ENCODE peak calls at places on chromosomes 5 and 9, in seven cellular contexts. One of them, this sample, is unnamed.

GRCh38 chr5:36607838-36608783 is 1.7 kb downstream of the SLC1A3 start:
- DNase-seq in A549: no peak
- DNase-seq in pancreas: no peak
- DNase-seq in GM23338: no peak
- DNase-seq in astrocyte: peak; percentile 67
- DNase-seq in heart left ventricle: no peak
- DNase-seq in hepatocyte: peak; percentile 23
- DNase-seq in this sample: peak; percentile 56

GRCh38 chr5:147743686-147744332 is 38.7 kb downstream of the JAKMIP2 start:
- DNase-seq in A549: no peak
- DNase-seq in pancreas: no peak
- DNase-seq in GM23338: no peak
- DNase-seq in astrocyte: no peak
- DNase-seq in heart left ventricle: no peak
- DNase-seq in hepatocyte: no peak
- DNase-seq in this sample: peak; percentile 99

GRCh38 chr9:112174965-112175795 is at the start of gene SUSD1:
- DNase-seq in A549: peak; percentile 35
- DNase-seq in pancreas: peak; percentile 80
- DNase-seq in GM23338: peak; percentile 72
- DNase-seq in astrocyte: no peak
- DNase-seq in heart left ventricle: peak; percentile 51
- DNase-seq in hepatocyte: peak; percentile 74
- DNase-seq in this sample: peak; percentile 47

GRCh38 chr5:74357827-74358226 is 282.7 kb downstream of the ENC1 start:
- DNase-seq in A549: no peak
- DNase-seq in pancreas: no peak
- DNase-seq in GM23338: no peak
- DNase-seq in astrocyte: no peak
- DNase-seq in heart left ventricle: no peak
- DNase-seq in hepatocyte: no peak
- DNase-seq in this sample: no peak

GRCh38 chr9:133029994-133030316 is 842 bp upstream of the GTF3C5 start:
- DNase-seq in A549: no peak
- DNase-seq in pancreas: no peak
- DNase-seq in GM23338: no peak
- DNase-seq in astrocyte: no peak
- DNase-seq in heart left ventricle: no peak
- DNase-seq in hepatocyte: no peak
- DNase-seq in this sample: no peak

GRCh38 chr9:108333406-108334031 is 522.3 kb downstream of the ACTL7B start:
- DNase-seq in A549: no peak
- DNase-seq in pancreas: no peak
- DNase-seq in GM23338: peak; percentile 8
- DNase-seq in astrocyte: no peak
- DNase-seq in heart left ventricle: no peak
- DNase-seq in hepatocyte: peak; percentile 25
- DNase-seq in this sample: no peak

GRCh38 chr5:158739941-158740340 is 359.8 kb downstream of the EBF1 start:
- DNase-seq in A549: no peak
- DNase-seq in pancreas: no peak
- DNase-seq in GM23338: no peak
- DNase-seq in astrocyte: no peak
- DNase-seq in heart left ventricle: no peak
- DNase-seq in hepatocyte: peak; percentile 16
- DNase-seq in this sample: no peak

GRCh38 chr5:126531543-126532120 is 63.4 kb downstream of the ALDH7A1 start:
- DNase-seq in A549: no peak
- DNase-seq in pancreas: no peak
- DNase-seq in GM23338: no peak
- DNase-seq in astrocyte: no peak
- DNase-seq in heart left ventricle: peak; percentile 34
- DNase-seq in hepatocyte: no peak
- DNase-seq in this sample: no peak

GRCh38 chr5:154273963-154274827 is 83.7 kb downstream of the GALNT10 start:
- DNase-seq in A549: no peak
- DNase-seq in pancreas: no peak
- DNase-seq in GM23338: no peak
- DNase-seq in astrocyte: no peak
- DNase-seq in heart left ventricle: no peak
- DNase-seq in hepatocyte: no peak
- DNase-seq in this sample: no peak

GRCh38 chr5:180201051-180201987 is 7.7 kb downstream of the RASGEF1C start:
- DNase-seq in A549: peak; percentile 36
- DNase-seq in pancreas: no peak
- DNase-seq in GM23338: peak; percentile 91
- DNase-seq in astrocyte: no peak
- DNase-seq in heart left ventricle: no peak
- DNase-seq in hepatocyte: peak; percentile 44
- DNase-seq in this sample: peak; percentile 42

GRCh38 chr9:37007295-37007694 is 26.8 kb downstream of the PAX5 start:
- DNase-seq in A549: no peak
- DNase-seq in pancreas: no peak
- DNase-seq in GM23338: no peak
- DNase-seq in astrocyte: no peak
- DNase-seq in heart left ventricle: no peak
- DNase-seq in hepatocyte: no peak
- DNase-seq in this sample: no peak

GRCh38 chr5:87027570-87027969 is 240.1 kb upstream of the RASA1 start:
- DNase-seq in A549: no peak
- DNase-seq in pancreas: no peak
- DNase-seq in GM23338: no peak
- DNase-seq in astrocyte: no peak
- DNase-seq in heart left ventricle: no peak
- DNase-seq in hepatocyte: no peak
- DNase-seq in this sample: no peak

GRCh38 chr9:91047993-91048607 is 246.5 kb downstream of the SYK start:
- DNase-seq in A549: no peak
- DNase-seq in pancreas: no peak
- DNase-seq in GM23338: no peak
- DNase-seq in astrocyte: peak; percentile 89
- DNase-seq in heart left ventricle: no peak
- DNase-seq in hepatocyte: no peak
- DNase-seq in this sample: no peak

GRCh38 chr9:131053896-131054295 is 42.4 kb upstream of the AIF1L start:
- DNase-seq in A549: no peak
- DNase-seq in pancreas: no peak
- DNase-seq in GM23338: no peak
- DNase-seq in astrocyte: no peak
- DNase-seq in heart left ventricle: no peak
- DNase-seq in hepatocyte: no peak
- DNase-seq in this sample: no peak

GRCh38 chr9:101635020-101635419 is 40.3 kb upstream of the PPP3R2 start:
- DNase-seq in A549: no peak
- DNase-seq in pancreas: no peak
- DNase-seq in GM23338: no peak
- DNase-seq in astrocyte: no peak
- DNase-seq in heart left ventricle: no peak
- DNase-seq in hepatocyte: no peak
- DNase-seq in this sample: no peak

GRCh38 chr9:136815422-136815782 is 7.7 kb downstream of the RABL6 start:
- DNase-seq in A549: no peak
- DNase-seq in pancreas: no peak
- DNase-seq in GM23338: no peak
- DNase-seq in astrocyte: no peak
- DNase-seq in heart left ventricle: no peak
- DNase-seq in hepatocyte: no peak
- DNase-seq in this sample: no peak

GRCh38 chr5:35230043-35230611 is at the start of gene PRLR:
- DNase-seq in A549: peak; percentile 12
- DNase-seq in pancreas: peak; percentile 74
- DNase-seq in GM23338: peak; percentile 54
- DNase-seq in astrocyte: no peak
- DNase-seq in heart left ventricle: peak; percentile 32
- DNase-seq in hepatocyte: peak; percentile 77
- DNase-seq in this sample: peak; percentile 27

GRCh38 chr5:140251527-140251973 is 51.4 kb downstream of the PFDN1 start:
- DNase-seq in A549: peak; percentile 36
- DNase-seq in pancreas: no peak
- DNase-seq in GM23338: no peak
- DNase-seq in astrocyte: peak; percentile 95
- DNase-seq in heart left ventricle: no peak
- DNase-seq in hepatocyte: no peak
- DNase-seq in this sample: peak; percentile 91

GRCh38 chr9:16001856-16002255 is 449.0 kb downstream of the CCDC171 start:
- DNase-seq in A549: no peak
- DNase-seq in pancreas: no peak
- DNase-seq in GM23338: no peak
- DNase-seq in astrocyte: peak; percentile 30
- DNase-seq in heart left ventricle: no peak
- DNase-seq in hepatocyte: no peak
- DNase-seq in this sample: no peak

GRCh38 chr5:53327811-53328331 is 152.6 kb upstream of the FST start:
- DNase-seq in A549: no peak
- DNase-seq in pancreas: no peak
- DNase-seq in GM23338: no peak
- DNase-seq in astrocyte: no peak
- DNase-seq in heart left ventricle: no peak
- DNase-seq in hepatocyte: no peak
- DNase-seq in this sample: no peak

DNA sequence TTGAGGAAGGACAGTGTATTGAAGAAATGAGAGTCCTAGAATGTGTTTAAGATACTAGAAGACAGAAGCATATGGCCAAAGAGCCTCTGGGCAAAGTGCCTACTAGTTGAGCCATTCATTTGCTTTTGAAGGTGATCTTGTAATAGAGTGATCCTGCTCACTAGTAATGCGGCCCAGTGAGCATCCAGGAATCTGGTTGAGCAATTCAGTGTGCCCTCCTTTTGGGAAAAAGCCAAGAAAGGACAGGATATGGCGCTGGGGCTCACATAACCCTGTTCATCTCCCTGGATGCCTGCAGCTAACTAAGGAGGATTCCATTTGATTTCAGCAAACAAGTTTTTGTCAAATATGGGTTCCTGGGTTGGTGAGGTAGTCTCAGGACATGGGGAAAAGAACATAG is 16.3 kb downstream of the ADAM19 start:
- DNase-seq in A549: peak; percentile 28
- DNase-seq in pancreas: no peak
- DNase-seq in GM23338: no peak
- DNase-seq in astrocyte: no peak
- DNase-seq in heart left ventricle: no peak
- DNase-seq in hepatocyte: peak; percentile 33
- DNase-seq in this sample: no peak
- H3K4me1 ChIP-seq in A549: peaks cover 38% of the 10 kb centered on the region
- H3K4me1 ChIP-seq in pancreas: no peaks in the 10 kb centered on the region
- H3K4me1 ChIP-seq in GM23338: peaks cover 13% of the 10 kb centered on the region
- H3K4me1 ChIP-seq in astrocyte: peaks cover 82% of the 10 kb centered on the region
- H3K4me1 ChIP-seq in heart left ventricle: peaks cover 61% of the 10 kb centered on the region
- H3K4me1 ChIP-seq in hepatocyte: no peaks in the 10 kb centered on the region
- H3K4me1 ChIP-seq in this sample: no peaks in the 10 kb centered on the region

GRCh38 chr9:129454468-129455067 is 166.3 kb downstream of the C9orf50 start:
- DNase-seq in A549: no peak
- DNase-seq in pancreas: no peak
- DNase-seq in GM23338: no peak
- DNase-seq in astrocyte: no peak
- DNase-seq in heart left ventricle: no peak
- DNase-seq in hepatocyte: no peak
- DNase-seq in this sample: no peak
- H3K4me1 ChIP-seq in A549: peaks cover 24% of the 10 kb centered on the region
- H3K4me1 ChIP-seq in pancreas: peaks cover 4% of the 10 kb centered on the region
- H3K4me1 ChIP-seq in GM23338: peaks cover 7% of the 10 kb centered on the region
- H3K4me1 ChIP-seq in astrocyte: peaks cover 20% of the 10 kb centered on the region
- H3K4me1 ChIP-seq in heart left ventricle: peaks cover 27% of the 10 kb centered on the region
- H3K4me1 ChIP-seq in hepatocyte: peaks cover 47% of the 10 kb centered on the region
- H3K4me1 ChIP-seq in this sample: peaks cover 25% of the 10 kb centered on the region

GRCh38 chr5:56673171-56673570 is 142.2 kb upstream of the MAP3K1 start:
- DNase-seq in A549: no peak
- DNase-seq in pancreas: no peak
- DNase-seq in GM23338: no peak
- DNase-seq in astrocyte: no peak
- DNase-seq in heart left ventricle: peak; percentile 30
- DNase-seq in hepatocyte: no peak
- DNase-seq in this sample: no peak

GRCh38 chr5:56669534-56670483 is 145.5 kb upstream of the MAP3K1 start:
- DNase-seq in A549: no peak
- DNase-seq in pancreas: peak; percentile 66
- DNase-seq in GM23338: peak; percentile 79
- DNase-seq in astrocyte: no peak
- DNase-seq in heart left ventricle: peak; percentile 60
- DNase-seq in hepatocyte: peak; percentile 29
- DNase-seq in this sample: no peak

GRCh38 chr5:56670916-56671315 is 144.4 kb upstream of the MAP3K1 start:
- DNase-seq in A549: no peak
- DNase-seq in pancreas: no peak
- DNase-seq in GM23338: no peak
- DNase-seq in astrocyte: no peak
- DNase-seq in heart left ventricle: no peak
- DNase-seq in hepatocyte: no peak
- DNase-seq in this sample: no peak

GRCh38 chr5:56668996-56669395 is 146.4 kb upstream of the MAP3K1 start:
- DNase-seq in A549: no peak
- DNase-seq in pancreas: no peak
- DNase-seq in GM23338: no peak
- DNase-seq in astrocyte: no peak
- DNase-seq in heart left ventricle: no peak
- DNase-seq in hepatocyte: no peak
- DNase-seq in this sample: no peak

GRCh38 chr5:56671571-56671970 is 143.8 kb upstream of the MAP3K1 start:
- DNase-seq in A549: no peak
- DNase-seq in pancreas: no peak
- DNase-seq in GM23338: peak; percentile 50
- DNase-seq in astrocyte: no peak
- DNase-seq in heart left ventricle: no peak
- DNase-seq in hepatocyte: no peak
- DNase-seq in this sample: no peak
- H3K4me1 ChIP-seq in A549: peaks cover 5% of the 10 kb centered on the region
- H3K4me1 ChIP-seq in pancreas: peaks cover 4% of the 10 kb centered on the region
- H3K4me1 ChIP-seq in GM23338: peaks cover 34% of the 10 kb centered on the region
- H3K4me1 ChIP-seq in astrocyte: no peaks in the 10 kb centered on the region
- H3K4me1 ChIP-seq in heart left ventricle: no peaks in the 10 kb centered on the region
- H3K4me1 ChIP-seq in hepatocyte: peaks cover 6% of the 10 kb centered on the region
- H3K4me1 ChIP-seq in this sample: no peaks in the 10 kb centered on the region

DNA sequence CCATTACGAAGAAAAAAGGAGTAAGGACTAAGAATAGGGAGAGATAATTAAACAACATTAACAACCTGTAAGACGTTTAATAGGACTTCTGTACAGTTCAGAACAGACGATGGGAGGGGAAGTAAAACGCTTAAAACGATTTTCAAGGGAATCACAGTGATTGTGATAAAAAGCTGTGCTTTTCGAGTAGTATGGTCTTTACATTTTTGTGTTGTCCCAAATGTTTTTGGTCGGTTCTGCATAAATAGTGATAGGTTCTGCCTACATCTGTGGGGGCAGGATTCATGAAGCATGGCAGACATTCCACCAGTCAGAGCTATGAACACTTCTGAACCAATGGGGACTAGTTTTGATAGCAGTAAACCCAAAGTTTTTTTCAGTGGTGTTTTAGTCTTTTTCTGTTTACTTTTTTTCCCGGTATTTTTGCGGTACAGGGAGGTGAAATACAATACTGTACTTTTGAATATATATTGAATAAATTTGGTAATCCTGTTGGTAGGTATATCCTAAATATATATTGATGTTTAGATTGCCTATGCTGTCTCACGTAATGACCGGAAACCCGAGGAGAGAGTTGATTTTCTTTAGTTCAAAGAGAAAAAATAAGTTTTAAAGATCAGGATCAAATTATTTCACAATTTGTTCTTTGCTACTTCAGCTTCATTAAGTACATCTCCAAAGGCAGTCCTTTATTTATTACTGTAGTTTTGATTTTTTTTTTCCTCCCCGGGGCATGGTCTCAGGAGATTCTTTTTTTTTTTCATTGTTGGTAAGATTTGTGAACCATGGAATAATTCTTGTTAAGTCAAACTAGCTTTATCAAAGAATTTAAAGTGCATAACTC is 1.3 kb downstream of the ERBIN start:
- DNase-seq in A549: peak; percentile 54
- DNase-seq in pancreas: no peak
- DNase-seq in GM23338: peak; percentile 48
- DNase-seq in astrocyte: peak; percentile 60
- DNase-seq in heart left ventricle: no peak
- DNase-seq in hepatocyte: peak; percentile 62
- DNase-seq in this sample: peak; percentile 58
- H3K4me1 ChIP-seq in A549: peaks cover 50% of the 10 kb centered on the region
- H3K4me1 ChIP-seq in pancreas: peaks cover 5% of the 10 kb centered on the region
- H3K4me1 ChIP-seq in GM23338: peaks cover 17% of the 10 kb centered on the region
- H3K4me1 ChIP-seq in astrocyte: peaks cover 11% of the 10 kb centered on the region
- H3K4me1 ChIP-seq in heart left ventricle: peaks cover 13% of the 10 kb centered on the region
- H3K4me1 ChIP-seq in hepatocyte: peaks cover 18% of the 10 kb centered on the region
- H3K4me1 ChIP-seq in this sample: peaks cover 7% of the 10 kb centered on the region